ENCODE peak calls at places on chromosome 11, in six cellular contexts. One of them, this sample, is unnamed.
A peak's percentile ranks its signal among the peaks of the same experiment; 100 is the strongest.

GRCh38 chr11:12671378-12671777 is 2.8 kb upstream of the TEAD1 start:
- DNase-seq in endothelial cell of umbilical vein: no peak
- DNase-seq in neural progenitor cell: no peak
- DNase-seq in HFF-Myc: no peak
- DNase-seq in fibroblast of mammary gland: no peak
- DNase-seq in body of pancreas: no peak
- DNase-seq in this sample: no peak

GRCh38 chr11:120513436-120514315 is 2.1 kb downstream of the GRIK4 start:
- DNase-seq in endothelial cell of umbilical vein: no peak
- DNase-seq in neural progenitor cell: peak; percentile 29
- DNase-seq in HFF-Myc: no peak
- DNase-seq in fibroblast of mammary gland: no peak
- DNase-seq in body of pancreas: no peak
- DNase-seq in this sample: no peak

GRCh38 chr11:64852804-64853520 is 8.5 kb upstream of the CDC42BPG start:
- DNase-seq in endothelial cell of umbilical vein: no peak
- DNase-seq in neural progenitor cell: no peak
- DNase-seq in HFF-Myc: no peak
- DNase-seq in fibroblast of mammary gland: no peak
- DNase-seq in body of pancreas: no peak
- DNase-seq in this sample: no peak

GRCh38 chr11:35011944-35012343 is 95.5 kb downstream of the PDHX start:
- DNase-seq in endothelial cell of umbilical vein: no peak
- DNase-seq in neural progenitor cell: no peak
- DNase-seq in HFF-Myc: no peak
- DNase-seq in fibroblast of mammary gland: no peak
- DNase-seq in body of pancreas: no peak
- DNase-seq in this sample: no peak

GRCh38 chr11:422249-422656 is 7.5 kb upstream of the SIGIRR start:
- DNase-seq in endothelial cell of umbilical vein: no peak
- DNase-seq in neural progenitor cell: no peak
- DNase-seq in HFF-Myc: no peak
- DNase-seq in fibroblast of mammary gland: no peak
- DNase-seq in body of pancreas: no peak
- DNase-seq in this sample: no peak

GRCh38 chr11:116207781-116208180 is 565.0 kb downstream of the BUD13 start:
- DNase-seq in endothelial cell of umbilical vein: no peak
- DNase-seq in neural progenitor cell: no peak
- DNase-seq in HFF-Myc: no peak
- DNase-seq in fibroblast of mammary gland: no peak
- DNase-seq in body of pancreas: no peak
- DNase-seq in this sample: no peak

GRCh38 chr11:540583-541432 is 3.5 kb downstream of the LRRC56 start:
- DNase-seq in endothelial cell of umbilical vein: no peak
- DNase-seq in neural progenitor cell: peak; percentile 1
- DNase-seq in HFF-Myc: no peak
- DNase-seq in fibroblast of mammary gland: no peak
- DNase-seq in body of pancreas: peak; percentile 10
- DNase-seq in this sample: no peak

GRCh38 chr11:67153971-67154370 is 34.9 kb downstream of the KDM2A start:
- DNase-seq in endothelial cell of umbilical vein: no peak
- DNase-seq in neural progenitor cell: no peak
- DNase-seq in HFF-Myc: no peak
- DNase-seq in fibroblast of mammary gland: no peak
- DNase-seq in body of pancreas: no peak
- DNase-seq in this sample: no peak

GRCh38 chr11:134410766-134411165 is 1.3 kb downstream of the B3GAT1 start:
- DNase-seq in endothelial cell of umbilical vein: no peak
- DNase-seq in neural progenitor cell: no peak
- DNase-seq in HFF-Myc: no peak
- DNase-seq in fibroblast of mammary gland: no peak
- DNase-seq in body of pancreas: no peak
- DNase-seq in this sample: no peak
- H3K4me3 ChIP-seq in endothelial cell of umbilical vein: no peak overlapping the region
- H3K4me3 ChIP-seq in neural progenitor cell: peak overlapping the region; percentile 74
- H3K4me3 ChIP-seq in HFF-Myc: no peak overlapping the region
- H3K4me3 ChIP-seq in fibroblast of mammary gland: no peak overlapping the region
- H3K4me3 ChIP-seq in body of pancreas: no peak overlapping the region
- H3K4me3 ChIP-seq in this sample: peak overlapping the region; percentile 74

GRCh38 chr11:128670631-128671030 is 23.2 kb upstream of the FLI1 start:
- DNase-seq in endothelial cell of umbilical vein: no peak
- DNase-seq in neural progenitor cell: no peak
- DNase-seq in HFF-Myc: no peak
- DNase-seq in fibroblast of mammary gland: no peak
- DNase-seq in body of pancreas: no peak
- DNase-seq in this sample: no peak
- H3K4me3 ChIP-seq in endothelial cell of umbilical vein: no peak overlapping the region
- H3K4me3 ChIP-seq in neural progenitor cell: no peak overlapping the region
- H3K4me3 ChIP-seq in HFF-Myc: no peak overlapping the region
- H3K4me3 ChIP-seq in fibroblast of mammary gland: no peak overlapping the region
- H3K4me3 ChIP-seq in body of pancreas: no peak overlapping the region
- H3K4me3 ChIP-seq in this sample: no peak overlapping the region

GRCh38 chr11:107563702-107564101 is 1.8 kb downstream of the ALKBH8 start:
- DNase-seq in endothelial cell of umbilical vein: peak; percentile 69
- DNase-seq in neural progenitor cell: peak; percentile 40
- DNase-seq in HFF-Myc: peak; percentile 41
- DNase-seq in fibroblast of mammary gland: peak; percentile 71
- DNase-seq in body of pancreas: no peak
- DNase-seq in this sample: peak; percentile 4
- H3K4me3 ChIP-seq in endothelial cell of umbilical vein: no peak overlapping the region
- H3K4me3 ChIP-seq in neural progenitor cell: no peak overlapping the region
- H3K4me3 ChIP-seq in HFF-Myc: peak overlapping the region; percentile 64
- H3K4me3 ChIP-seq in fibroblast of mammary gland: no peak overlapping the region
- H3K4me3 ChIP-seq in body of pancreas: no peak overlapping the region
- H3K4me3 ChIP-seq in this sample: peak overlapping the region; percentile 76

DNA sequence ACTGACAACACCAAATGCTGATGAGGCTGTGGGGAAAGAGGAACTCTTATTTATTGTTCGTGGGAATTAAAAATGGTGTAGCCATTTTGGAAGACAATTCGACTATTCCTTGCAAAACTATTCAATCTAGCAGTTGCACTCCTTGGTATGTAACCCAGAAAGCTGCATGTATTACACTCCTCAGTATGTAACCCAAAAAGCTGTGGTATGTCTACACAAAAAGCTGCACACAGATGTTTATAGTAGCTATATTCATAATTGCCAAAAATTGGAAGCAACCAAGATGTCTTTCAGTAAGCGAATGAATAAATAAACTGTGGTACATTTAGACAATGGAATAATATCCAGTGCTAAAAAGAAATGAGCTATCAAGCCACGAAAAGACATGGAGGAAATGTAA is 4.9 kb downstream of the NNMT start:
- DNase-seq in endothelial cell of umbilical vein: no peak
- DNase-seq in neural progenitor cell: no peak
- DNase-seq in HFF-Myc: no peak
- DNase-seq in fibroblast of mammary gland: no peak
- DNase-seq in body of pancreas: no peak
- DNase-seq in this sample: no peak
- H3K4me3 ChIP-seq in endothelial cell of umbilical vein: no peak overlapping the region
- H3K4me3 ChIP-seq in neural progenitor cell: no peak overlapping the region
- H3K4me3 ChIP-seq in HFF-Myc: no peak overlapping the region
- H3K4me3 ChIP-seq in fibroblast of mammary gland: peak overlapping the region; percentile 82
- H3K4me3 ChIP-seq in body of pancreas: no peak overlapping the region
- H3K4me3 ChIP-seq in this sample: no peak overlapping the region